ENCODE peak calls at places on chromosome 15, in five cellular contexts. One of them, this sample, is unnamed.

GRCh38 chr15:35850284-35850683 is 304.3 kb upstream of the DPH6 start:
- DNase-seq in mesendoderm: no peak
- DNase-seq in neuronal stem cell: no peak
- DNase-seq in H9: no peak
- DNase-seq in trophoblast cell: no peak
- DNase-seq in this sample: no peak

GRCh38 chr15:63172376-63173115 is 15.3 kb upstream of the RPS27L start:
- DNase-seq in mesendoderm: peak
- DNase-seq in neuronal stem cell: no peak
- DNase-seq in H9: no peak
- DNase-seq in trophoblast cell: no peak
- DNase-seq in this sample: no peak

GRCh38 chr15:85761635-85762034 is 33.1 kb downstream of the KLHL25 start:
- DNase-seq in mesendoderm: no peak
- DNase-seq in neuronal stem cell: no peak
- DNase-seq in H9: no peak
- DNase-seq in trophoblast cell: no peak
- DNase-seq in this sample: peak

GRCh38 chr15:79724312-79724711 is 172.5 kb downstream of the MTHFS start:
- DNase-seq in mesendoderm: no peak
- DNase-seq in neuronal stem cell: no peak
- DNase-seq in H9: no peak
- DNase-seq in trophoblast cell: no peak
- DNase-seq in this sample: peak

GRCh38 chr15:81398910-81399551 is 25.0 kb upstream of the TMC3 start:
- DNase-seq in mesendoderm: peak
- DNase-seq in neuronal stem cell: no peak
- DNase-seq in H9: no peak
- DNase-seq in trophoblast cell: no peak
- DNase-seq in this sample: peak

GRCh38 chr15:74604983-74605809 is 10.4 kb upstream of the CLK3 start:
- DNase-seq in mesendoderm: no peak
- DNase-seq in neuronal stem cell: no peak
- DNase-seq in H9: no peak
- DNase-seq in trophoblast cell: no peak
- DNase-seq in this sample: no peak

GRCh38 chr15:59244337-59244736 is 37.7 kb downstream of the LDHAL6B start:
- DNase-seq in mesendoderm: no peak
- DNase-seq in neuronal stem cell: no peak
- DNase-seq in H9: no peak
- DNase-seq in trophoblast cell: no peak
- DNase-seq in this sample: no peak

GRCh38 chr15:50028323-50028722 is 90.7 kb downstream of the ATP8B4 start:
- DNase-seq in mesendoderm: peak
- DNase-seq in neuronal stem cell: no peak
- DNase-seq in H9: no peak
- DNase-seq in trophoblast cell: no peak
- DNase-seq in this sample: no peak

GRCh38 chr15:74889390-74889881 is 406 bp upstream of the MPI start:
- DNase-seq in mesendoderm: peak
- DNase-seq in neuronal stem cell: no peak
- DNase-seq in H9: peak
- DNase-seq in trophoblast cell: no peak
- DNase-seq in this sample: peak

GRCh38 chr15:23038741-23039150 is 623 bp downstream of the TUBGCP5 start:
- DNase-seq in mesendoderm: peak
- DNase-seq in neuronal stem cell: no peak
- DNase-seq in H9: no peak
- DNase-seq in trophoblast cell: no peak
- DNase-seq in this sample: peak

GRCh38 chr15:54594115-54594514 is 602.6 kb downstream of the RSL24D1 start:
- DNase-seq in mesendoderm: peak
- DNase-seq in neuronal stem cell: no peak
- DNase-seq in H9: no peak
- DNase-seq in trophoblast cell: no peak
- DNase-seq in this sample: no peak

GRCh38 chr15:90909976-90910375 is 6.9 kb downstream of the MAN2A2 start:
- DNase-seq in mesendoderm: no peak
- DNase-seq in neuronal stem cell: no peak
- DNase-seq in H9: no peak
- DNase-seq in trophoblast cell: no peak
- DNase-seq in this sample: no peak
- H4K8ac ChIP-seq in mesendoderm: no peak
- H4K8ac ChIP-seq in neuronal stem cell: no peak
- H4K8ac ChIP-seq in H9: no peak
- H4K8ac ChIP-seq in trophoblast cell: no peak
- H4K8ac ChIP-seq in this sample: no peak

GRCh38 chr15:68552344-68552743 is 26.4 kb upstream of the CORO2B start:
- DNase-seq in mesendoderm: no peak
- DNase-seq in neuronal stem cell: no peak
- DNase-seq in H9: no peak
- DNase-seq in trophoblast cell: no peak
- DNase-seq in this sample: no peak

GRCh38 chr15:68554716-68555347 is 24.0 kb upstream of the CORO2B start:
- DNase-seq in mesendoderm: no peak
- DNase-seq in neuronal stem cell: no peak
- DNase-seq in H9: no peak
- DNase-seq in trophoblast cell: no peak
- DNase-seq in this sample: no peak

GRCh38 chr15:68553994-68554715 is 24.6 kb upstream of the CORO2B start:
- DNase-seq in mesendoderm: peak
- DNase-seq in neuronal stem cell: peak
- DNase-seq in H9: peak
- DNase-seq in trophoblast cell: peak
- DNase-seq in this sample: peak

GRCh38 chr15:68552773-68553172 is 26.0 kb upstream of the CORO2B start:
- DNase-seq in mesendoderm: no peak
- DNase-seq in neuronal stem cell: no peak
- DNase-seq in H9: no peak
- DNase-seq in trophoblast cell: no peak
- DNase-seq in this sample: peak

GRCh38 chr15:68553594-68553993 is 25.2 kb upstream of the CORO2B start:
- DNase-seq in mesendoderm: no peak
- DNase-seq in neuronal stem cell: no peak
- DNase-seq in H9: peak
- DNase-seq in trophoblast cell: no peak
- DNase-seq in this sample: no peak
- H4K8ac ChIP-seq in mesendoderm: no peak
- H4K8ac ChIP-seq in neuronal stem cell: no peak
- H4K8ac ChIP-seq in H9: no peak
- H4K8ac ChIP-seq in trophoblast cell: no peak
- H4K8ac ChIP-seq in this sample: no peak

GRCh38 chr15:71530116-71530515 is 280.2 kb upstream of the NR2E3 start:
- DNase-seq in mesendoderm: no peak
- DNase-seq in neuronal stem cell: no peak
- DNase-seq in H9: no peak
- DNase-seq in trophoblast cell: no peak
- DNase-seq in this sample: no peak
- H4K8ac ChIP-seq in mesendoderm: no peak
- H4K8ac ChIP-seq in neuronal stem cell: no peak
- H4K8ac ChIP-seq in H9: no peak
- H4K8ac ChIP-seq in trophoblast cell: no peak
- H4K8ac ChIP-seq in this sample: no peak

GRCh38 chr15:60620707-60621106 is 141.8 kb upstream of the ICE2 start:
- DNase-seq in mesendoderm: peak
- DNase-seq in neuronal stem cell: no peak
- DNase-seq in H9: peak
- DNase-seq in trophoblast cell: no peak
- DNase-seq in this sample: peak
- H4K8ac ChIP-seq in mesendoderm: no peak
- H4K8ac ChIP-seq in neuronal stem cell: no peak
- H4K8ac ChIP-seq in H9: no peak
- H4K8ac ChIP-seq in trophoblast cell: no peak
- H4K8ac ChIP-seq in this sample: no peak

DNA sequence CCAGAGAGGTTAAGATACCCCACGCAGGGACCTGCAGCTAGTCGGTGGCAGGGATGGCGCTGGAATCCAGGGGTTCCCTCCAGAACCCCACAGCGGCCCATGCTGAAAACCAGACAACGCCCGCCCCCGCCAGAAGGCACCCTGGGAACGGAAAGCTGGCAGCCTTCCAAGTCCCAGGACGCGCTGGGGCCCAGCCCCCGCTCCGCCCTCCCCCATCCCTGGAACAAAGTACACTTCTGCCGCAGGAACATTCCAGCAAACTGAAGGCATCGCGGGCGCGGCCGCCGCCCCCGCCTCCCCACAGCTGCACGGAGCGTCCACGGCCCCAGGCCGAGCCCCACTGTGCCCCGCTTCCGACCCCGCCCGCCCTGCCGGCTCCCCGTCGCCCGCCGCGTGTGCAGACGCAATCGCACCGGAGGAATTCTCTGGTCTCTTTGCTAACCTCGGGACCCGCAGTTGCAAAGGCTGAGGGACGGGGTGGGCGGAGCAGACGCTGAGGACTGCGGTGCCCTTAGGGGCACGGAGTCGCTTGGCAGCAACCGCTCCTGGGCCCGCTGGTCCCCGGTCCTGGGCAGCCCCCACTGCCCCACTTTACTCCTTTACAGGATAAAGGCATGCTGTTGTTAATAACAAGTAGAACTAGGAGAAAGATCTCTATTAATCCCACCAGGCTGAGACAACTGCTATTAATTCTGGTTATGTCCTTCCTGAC is 44.8 kb upstream of the RNU6-1 start:
- DNase-seq in mesendoderm: peak
- DNase-seq in neuronal stem cell: peak
- DNase-seq in H9: peak
- DNase-seq in trophoblast cell: peak
- DNase-seq in this sample: peak
- H4K8ac ChIP-seq in mesendoderm: no peak
- H4K8ac ChIP-seq in neuronal stem cell: no peak
- H4K8ac ChIP-seq in H9: no peak
- H4K8ac ChIP-seq in trophoblast cell: peak
- H4K8ac ChIP-seq in this sample: peak